ENCODE peak calls at places on chromosomes 12 and 14, in nine cellular contexts. J is CD4-positive, alpha-beta T cell; A is HL-60; P is IMR-90; H is heart right ventricle; I is CD4-positive, alpha-beta memory T cell; D is pancreas; L is fibroblast of lung; V is ovary. S is an unnamed sample.

GRCh38 chr14:102793531-102794328 is 16.5 kb downstream of the TRAF3 start:
- DNase-seq in V (no peak), L (no peak), P (no peak), H (no peak), A (no peak), J (no peak), D (no peak), I (no peak), S (no peak)

GRCh38 chr14:103638594-103638993 is 9.6 kb downstream of the KLC1 start:
- DNase-seq in A (no peak), J (no peak), D (no peak), I (no peak), H (no peak), P (no peak), L (no peak), V (no peak), S (no peak)

GRCh38 chr14:72710212-72710611 is 183.7 kb downstream of the DPF3 start:
- DNase-seq in H (no peak), D (no peak), J (no peak), A (no peak), L (no peak), V (no peak), P (peak), I (no peak), S (no peak)

GRCh38 chr14:55221186-55221585 is 29.8 kb upstream of the DLGAP5 start:
- DNase-seq in L (peak), P (peak), D (no peak), A (no peak), V (no peak), I (no peak), J (no peak), H (no peak), S (no peak)

GRCh38 chr12:30739020-30739419 is 15.7 kb downstream of the CAPRIN2 start:
- DNase-seq in V (no peak), A (no peak), J (no peak), P (no peak), L (no peak), I (no peak), D (no peak), H (no peak), S (no peak)

GRCh38 chr12:107610030-107610859 is 75.4 kb upstream of the PWP1 start:
- DNase-seq in D (no peak), A (no peak), L (peak), J (no peak), H (peak), P (peak), V (no peak), I (no peak), S (peak)

GRCh38 chr14:22598896-22599244 is 770 bp downstream of the ABHD4 start:
- DNase-seq in A (no peak), L (peak), H (no peak), I (no peak), J (no peak), V (no peak), P (peak), D (peak), S (no peak)

GRCh38 chr14:59339526-59339925 is 125.7 kb downstream of the GPR135 start:
- DNase-seq in L (no peak), A (no peak), V (no peak), I (no peak), P (no peak), D (no peak), J (no peak), H (no peak), S (no peak)

GRCh38 chr12:13241833-13242232 is 45.3 kb downstream of the EMP1 start:
- DNase-seq in A (no peak), D (no peak), P (peak), I (no peak), V (no peak), J (no peak), H (no peak), L (no peak), S (no peak)

GRCh38 chr14:69987416-69988144 is 108.4 kb downstream of the SMOC1 start:
- DNase-seq in P (no peak), J (no peak), V (no peak), A (no peak), I (no peak), D (no peak), H (no peak), L (no peak), S (no peak)

GRCh38 chr12:120677765-120678473 is 9.0 kb upstream of the MLEC start:
- DNase-seq in J (no peak), A (no peak), D (no peak), L (peak), I (no peak), H (peak), P (no peak), V (no peak), S (no peak)

GRCh38 chr12:93733358-93733757 is 56.2 kb downstream of the CRADD start:
- DNase-seq in H (peak), D (no peak), V (no peak), L (no peak), A (no peak), J (no peak), P (no peak), I (no peak), S (no peak)

GRCh38 chr12:46233418-46233817 is 35.4 kb downstream of the SLC38A1 start:
- DNase-seq in L (no peak), P (no peak), D (no peak), A (no peak), J (no peak), H (no peak), I (no peak), V (no peak), S (no peak)

GRCh38 chr14:27049611-27050172 is 451.9 kb upstream of the NOVA1 start:
- DNase-seq in I (no peak), V (no peak), J (no peak), D (no peak), P (no peak), H (no peak), L (no peak), A (no peak), S (no peak)

GRCh38 chr12:41619705-41620104 is 431.6 kb downstream of the PDZRN4 start:
- DNase-seq in A (no peak), I (no peak), J (no peak), H (no peak), P (no peak), D (no peak), V (no peak), L (no peak), S (no peak)

GRCh38 chr12:131335456-131335855 is 375.4 kb upstream of the SFSWAP start:
- DNase-seq in D (no peak), A (no peak), P (no peak), I (no peak), L (no peak), H (no peak), V (no peak), J (no peak), S (no peak)

GRCh38 chr12:42326466-42327226 is 679 bp downstream of the PPHLN1 start:
- DNase-seq in H (no peak), I (peak), L (peak), D (no peak), J (no peak), A (no peak), P (peak), V (no peak), S (no peak)

GRCh38 chr14:51626185-51626584 is 25.5 kb upstream of the FRMD6 start:
- DNase-seq in V (no peak), L (no peak), H (no peak), A (no peak), J (no peak), D (no peak), I (no peak), P (no peak), S (no peak)

GRCh38 chr14:101980700-101981099 is 16.3 kb downstream of the DYNC1H1 start:
- DNase-seq in P (peak), H (no peak), I (no peak), A (no peak), L (peak), J (no peak), D (no peak), V (no peak), S (peak)

GRCh38 chr12:107504503-107504885 is 181.1 kb upstream of the PWP1 start:
- DNase-seq in V (no peak), A (no peak), D (no peak), P (no peak), L (peak), I (no peak), J (no peak), H (no peak), S (no peak)

GRCh38 chr14:38951451-38951850 is 151.6 kb downstream of the SEC23A start:
- DNase-seq in H (no peak), P (peak), D (no peak), J (no peak), L (peak), A (no peak), V (no peak), I (no peak), S (no peak)

GRCh38 chr14:23055147-23055550 is 2.2 kb downstream of the CDH24 start:
- DNase-seq in J (no peak), H (no peak), D (no peak), A (no peak), P (no peak), L (no peak), V (no peak), I (no peak), S (no peak)

GRCh38 chr14:105853907-105854599 is 327.7 kb downstream of the TMEM121 start:
- DNase-seq in P (no peak), I (no peak), D (peak), A (no peak), H (no peak), V (no peak), J (no peak), L (no peak), S (no peak)

GRCh38 chr12:71566655-71567054 is 97.0 kb downstream of the ZFC3H1 start:
- DNase-seq in D (no peak), J (no peak), I (no peak), A (no peak), H (no peak), P (no peak), V (no peak), L (no peak), S (no peak)

GRCh38 chr12:1845010-1845409 is 24.6 kb downstream of the LRTM2 start:
- DNase-seq in L (no peak), A (no peak), I (no peak), D (no peak), J (no peak), H (no peak), P (no peak), V (no peak), S (no peak)

GRCh38 chr12:6457220-6457945 is 5.5 kb downstream of the TAPBPL start:
- DNase-seq in J (no peak), P (no peak), D (no peak), H (no peak), V (no peak), I (no peak), L (no peak), A (no peak), S (no peak)

GRCh38 chr12:14937689-14938088 is 648 bp downstream of the ERP27 start:
- DNase-seq in L (no peak), P (no peak), I (no peak), J (no peak), A (no peak), H (no peak), V (no peak), D (no peak), S (no peak)

GRCh38 chr12:29333178-29333577 is 47.8 kb downstream of the ERGIC2 start:
- DNase-seq in V (no peak), D (no peak), H (no peak), L (no peak), A (no peak), I (no peak), J (no peak), P (no peak), S (no peak)

GRCh38 chr12:112381421-112381897 is 772 bp downstream of the HECTD4 start:
- DNase-seq in V (peak), D (no peak), I (no peak), L (no peak), J (peak), P (no peak), A (no peak), H (peak), S (no peak)

GRCh38 chr14:104299993-104300761 is 161.8 kb downstream of the KIF26A start:
- DNase-seq in P (no peak), A (no peak), H (peak), L (no peak), J (no peak), I (no peak), V (peak), D (no peak), S (no peak)

GRCh38 chr14:31560759-31561154 is 447 bp upstream of the NUBPL start:
- DNase-seq in V (no peak), I (no peak), D (no peak), A (no peak), L (peak), P (no peak), J (no peak), H (no peak), S (no peak)

GRCh38 chr12:121202407-121203355 is 7.2 kb upstream of the P2RX4 start:
- DNase-seq in P (no peak), I (no peak), J (no peak), V (no peak), L (no peak), D (no peak), A (no peak), H (no peak), S (no peak)

GRCh38 chr14:104678346-104678745 is 11.1 kb upstream of the INF2 start:
- DNase-seq in D (peak), P (peak), A (no peak), J (no peak), L (peak), V (no peak), H (no peak), I (no peak), S (no peak)

GRCh38 chr12:104319028-104319427 is 15.5 kb downstream of the EID3 start:
- DNase-seq in L (no peak), H (no peak), J (no peak), V (no peak), P (no peak), I (no peak), A (no peak), D (no peak), S (no peak)

GRCh38 chr12:7162691-7163114 is 26.8 kb upstream of the PEX5 start:
- DNase-seq in I (peak), P (no peak), L (peak), J (no peak), H (no peak), A (no peak), V (no peak), D (peak), S (peak)

GRCh38 chr12:43858096-43858495 is 22.2 kb downstream of the TMEM117 start:
- DNase-seq in P (no peak), I (no peak), H (no peak), A (no peak), J (no peak), L (no peak), D (no peak), V (no peak), S (no peak)

GRCh38 chr14:60485057-60485599 is 735 bp downstream of the C14orf39 start:
- DNase-seq in A (no peak), H (no peak), V (no peak), J (no peak), P (no peak), D (no peak), L (no peak), I (no peak), S (no peak)
- H3K27ac ChIP-seq in A (no peak), H (no peak), V (no peak), J (no peak), P (no peak), D (no peak), L (no peak), I (no peak), S (no peak)

GRCh38 chr12:8697476-8698131 is at the start of gene RIMKLB:
- DNase-seq in A (peak), H (peak), D (peak), P (peak), I (peak), J (peak), V (peak), L (peak), S (peak)

GRCh38 chr12:8698132-8698829 is 490 bp downstream of the RIMKLB start:
- DNase-seq in A (no peak), I (peak), L (peak), V (peak), D (peak), J (peak), H (peak), P (peak), S (peak)

GRCh38 chr12:8698830-8699330 is 1.1 kb downstream of the RIMKLB start:
- DNase-seq in H (no peak), V (no peak), J (no peak), D (no peak), P (peak), L (peak), I (no peak), A (no peak), S (no peak)

GRCh38 chr12:8702159-8702558 is 4.4 kb downstream of the RIMKLB start:
- DNase-seq in P (no peak), H (no peak), J (no peak), I (no peak), A (no peak), V (no peak), L (no peak), D (no peak), S (no peak)

GRCh38 chr12:8699714-8700113 is 1.9 kb downstream of the RIMKLB start:
- DNase-seq in H (no peak), D (no peak), I (no peak), L (no peak), A (no peak), J (no peak), V (no peak), P (no peak), S (no peak)
- H3K27ac ChIP-seq in H (no peak), D (no peak), I (no peak), L (no peak), A (no peak), J (no peak), V (peak), P (no peak), S (peak)

GRCh38 chr12:109084425-109084824 is 8.8 kb downstream of the ALKBH2 start:
- DNase-seq in J (no peak), A (no peak), P (no peak), H (no peak), D (no peak), V (no peak), L (no peak), I (no peak), S (no peak)

GRCh38 chr12:109085590-109085989 is 7.7 kb downstream of the ALKBH2 start:
- DNase-seq in H (no peak), D (no peak), J (no peak), P (no peak), I (no peak), V (no peak), A (no peak), L (no peak), S (no peak)

GRCh38 chr12:109088818-109089217 is 4.5 kb downstream of the ALKBH2 start:
- DNase-seq in P (peak), V (no peak), L (no peak), A (no peak), H (no peak), D (no peak), J (no peak), I (no peak), S (no peak)

GRCh38 chr12:109089683-109090082 is 3.6 kb downstream of the ALKBH2 start:
- DNase-seq in H (no peak), I (no peak), D (no peak), A (no peak), J (no peak), V (no peak), P (no peak), L (no peak), S (no peak)

GRCh38 chr12:109087250-109087649 is 6.0 kb downstream of the ALKBH2 start:
- DNase-seq in L (no peak), V (no peak), A (no peak), J (no peak), I (no peak), H (no peak), P (no peak), D (no peak), S (no peak)
- H3K27ac ChIP-seq in L (no peak), V (no peak), A (peak), J (no peak), I (no peak), H (no peak), P (no peak), D (no peak), S (peak)

DNA sequence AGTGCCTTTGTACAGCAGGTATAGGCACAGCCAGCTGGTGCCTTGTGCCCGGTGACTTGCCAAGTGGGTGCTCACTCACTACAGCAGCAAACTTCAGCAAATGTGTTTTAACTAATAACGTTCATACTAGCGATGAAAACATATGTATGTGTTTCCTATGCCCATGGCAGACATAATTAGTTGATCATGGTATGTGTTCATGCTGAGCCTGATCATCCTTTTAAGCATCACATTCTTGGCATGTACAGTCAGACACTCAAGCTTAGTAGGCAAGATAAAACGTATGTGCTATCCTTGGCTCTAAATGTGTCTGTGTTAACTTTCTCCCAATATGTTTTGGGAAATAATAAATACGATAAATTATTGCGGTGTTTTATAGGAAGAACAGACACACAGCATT is 55.6 kb downstream of the RASSF8 start:
- DNase-seq in J (no peak), P (peak), A (no peak), I (no peak), L (peak), D (no peak), V (no peak), H (no peak), S (no peak)
- H3K27ac ChIP-seq in J (no peak), P (no peak), A (no peak), I (no peak), L (no peak), D (no peak), V (no peak), H (no peak), S (no peak)

DNA sequence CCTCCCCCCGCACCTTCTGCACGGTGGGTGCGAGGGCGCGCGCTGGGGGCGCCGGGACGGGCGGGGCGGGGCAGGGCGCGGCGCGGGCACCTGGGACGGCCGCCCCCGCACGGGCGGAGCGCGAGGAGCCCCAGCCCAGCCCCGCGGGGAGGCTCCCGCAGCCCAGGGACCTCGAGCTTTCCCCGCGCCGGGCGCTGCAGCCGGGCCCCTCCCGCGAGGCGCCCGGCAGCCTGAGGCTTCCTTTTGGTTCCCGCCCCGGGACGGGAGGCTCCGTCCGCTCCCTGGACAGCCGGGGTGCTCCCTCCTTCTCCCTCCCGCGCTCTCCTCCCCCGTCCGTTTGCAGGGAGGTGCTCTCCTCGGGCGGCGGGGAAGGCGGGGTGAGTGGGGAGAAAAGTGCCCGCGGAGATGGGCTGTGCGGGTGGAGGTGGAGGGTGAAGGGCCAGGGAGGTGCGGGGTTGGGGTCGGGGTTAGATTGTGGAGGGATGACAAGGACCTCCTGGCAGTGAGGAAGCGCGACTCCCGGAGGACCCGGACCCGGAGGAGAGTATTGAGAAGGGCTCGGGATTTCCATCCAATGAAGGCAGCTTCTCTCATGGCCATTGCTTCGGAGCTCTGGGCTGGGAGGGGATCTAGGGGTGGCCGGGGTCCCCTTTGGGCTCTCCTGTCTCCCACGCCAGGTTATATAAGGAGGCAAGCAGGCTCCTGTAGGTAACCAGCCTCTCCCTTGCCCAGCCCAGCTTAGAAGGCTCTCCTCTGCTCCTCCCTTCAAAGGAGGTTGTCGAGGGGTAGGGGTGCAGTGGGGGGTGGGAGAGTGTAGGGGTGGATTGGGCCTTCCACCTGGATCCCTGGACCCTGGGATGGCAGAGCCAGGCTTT is 645 bp downstream of the JDP2 start:
- DNase-seq in L (peak), P (no peak), J (no peak), H (peak), D (peak), A (no peak), V (peak), I (no peak), S (no peak)
- H3K27ac ChIP-seq in L (peak), P (peak), J (no peak), H (peak), D (peak), A (peak), V (peak), I (no peak), S (peak)

S was measured in caudate nucleus.